ENCODE peak calls at places on chromosomes 13 and 19, in eight cellular contexts. X is AG04450, G is cardiac muscle cell, E is GM23338, Q is pancreas, N is heart right ventricle, Y is Peyer's patch, D is OCI-LY7. Z is an unnamed sample.

GRCh38 chr13:35552172-35552844 is 75.8 kb upstream of the MAB21L1 start:
- DNase-seq in X (no peak), G (no peak), E (no peak), Q (no peak), N (no peak), Y (no peak), D (no peak), Z (no peak)

GRCh38 chr13:40440990-40441820 is 225.2 kb downstream of the FOXO1 start:
- DNase-seq in X (no peak), G (peak; percentile 35), E (no peak), Q (peak; percentile 93), N (peak; percentile 83), Y (no peak), D (no peak), Z (peak; percentile 90)

GRCh38 chr19:7863157-7863970 is 10.8 kb downstream of the PRR36 start:
- DNase-seq in X (no peak), G (peak; percentile 44), E (peak; percentile 64), Q (no peak), N (no peak), Y (no peak), D (no peak), Z (peak; percentile 26)

GRCh38 chr13:29039212-29039611 is 219.1 kb downstream of the MTUS2 start:
- DNase-seq in X (no peak), G (no peak), E (no peak), Q (no peak), N (no peak), Y (no peak), D (no peak), Z (no peak)

GRCh38 chr13:59873856-59874255 is 289.9 kb downstream of the DIAPH3 start:
- DNase-seq in X (no peak), G (no peak), E (no peak), Q (no peak), N (no peak), Y (no peak), D (no peak), Z (no peak)

GRCh38 chr19:49315111-49315510 is 9.9 kb downstream of the SLC6A16 start:
- DNase-seq in X (no peak), G (no peak), E (no peak), Q (no peak), N (no peak), Y (no peak), D (no peak), Z (no peak)

GRCh38 chr19:16587031-16588023 is 15.1 kb upstream of the SLC35E1 start:
- DNase-seq in X (no peak), G (peak; percentile 63), E (peak; percentile 32), Q (peak; percentile 54), N (no peak), Y (peak; percentile 92), D (peak; percentile 93), Z (peak; percentile 44)

GRCh38 chr19:47275866-47276461 is 1.3 kb downstream of the INAFM1 start:
- DNase-seq in X (no peak), G (no peak), E (no peak), Q (peak; percentile 69), N (peak; percentile 69), Y (no peak), D (no peak), Z (peak; percentile 23)

GRCh38 chr13:24228852-24229458 is 68.4 kb downstream of the SPATA13 start:
- DNase-seq in X (peak; percentile 52), G (peak; percentile 69), E (peak; percentile 90), Q (no peak), N (peak; percentile 44), Y (no peak), D (peak; percentile 66), Z (no peak)

GRCh38 chr19:7978196-7978825 is 27.1 kb downstream of the ELAVL1 start:
- DNase-seq in X (no peak), G (no peak), E (no peak), Q (peak; percentile 24), N (no peak), Y (no peak), D (no peak), Z (peak; percentile 19)

GRCh38 chr13:95083758-95084157 is 217.5 kb downstream of the ABCC4 start:
- DNase-seq in X (peak; percentile 47), G (no peak), E (no peak), Q (no peak), N (no peak), Y (no peak), D (no peak), Z (no peak)

GRCh38 chr13:36788276-36788675 is 30.7 kb upstream of the RFXAP start:
- DNase-seq in X (no peak), G (no peak), E (no peak), Q (no peak), N (no peak), Y (no peak), D (no peak), Z (no peak)

GRCh38 chr13:72726721-72727416 is 560 bp downstream of the MZT1 start:
- DNase-seq in X (no peak), G (peak; percentile 56), E (peak; percentile 75), Q (peak; percentile 78), N (peak; percentile 21), Y (peak; percentile 43), D (peak; percentile 70), Z (peak; percentile 50)

GRCh38 chr19:1277061-1277460 is 1.7 kb downstream of the FAM174C start:
- DNase-seq in X (no peak), G (no peak), E (no peak), Q (no peak), N (no peak), Y (no peak), D (no peak), Z (no peak)
- H3K27ac ChIP-seq in X (no peak overlapping the region), G (no peak overlapping the region), E (no peak overlapping the region), Q (no peak overlapping the region), N (no peak overlapping the region), Y (peak overlapping the region; percentile 100), D (peak overlapping the region; percentile 92), Z (no peak overlapping the region)

GRCh38 chr13:110638814-110639806 is 23.8 kb downstream of the NAXD start:
- DNase-seq in X (no peak), G (no peak), E (no peak), Q (no peak), N (no peak), Y (no peak), D (no peak), Z (no peak)

GRCh38 chr13:110641055-110642015 is 26.0 kb downstream of the NAXD start:
- DNase-seq in X (no peak), G (no peak), E (no peak), Q (no peak), N (peak; percentile 37), Y (no peak), D (no peak), Z (peak; percentile 29)

GRCh38 chr13:110642291-110642981 is 27.1 kb downstream of the NAXD start:
- DNase-seq in X (no peak), G (no peak), E (no peak), Q (no peak), N (no peak), Y (no peak), D (no peak), Z (no peak)

GRCh38 chr13:110639935-110640334 is 24.6 kb downstream of the NAXD start:
- DNase-seq in X (no peak), G (no peak), E (no peak), Q (no peak), N (no peak), Y (no peak), D (no peak), Z (no peak)

GRCh38 chr13:110640591-110641029 is 25.3 kb downstream of the NAXD start:
- DNase-seq in X (no peak), G (no peak), E (no peak), Q (no peak), N (peak; percentile 56), Y (no peak), D (no peak), Z (no peak)
- H3K27ac ChIP-seq in X (no peak overlapping the region), G (peak overlapping the region; percentile 13), E (peak overlapping the region; percentile 55), Q (no peak overlapping the region), N (peak overlapping the region; percentile 46), Y (peak overlapping the region; percentile 30), D (no peak overlapping the region), Z (no peak overlapping the region)

GRCh38 chr19:812819-813358 is 8.9 kb downstream of the PLPPR3 start:
- DNase-seq in X (no peak), G (no peak), E (peak; percentile 36), Q (no peak), N (no peak), Y (no peak), D (no peak), Z (no peak)

GRCh38 chr19:811511-812048 is 10.2 kb downstream of the PLPPR3 start:
- DNase-seq in X (no peak), G (no peak), E (peak; percentile 38), Q (no peak), N (no peak), Y (no peak), D (no peak), Z (no peak)

GRCh38 chr19:813359-814107 is 8.2 kb downstream of the PLPPR3 start:
- DNase-seq in X (no peak), G (no peak), E (peak; percentile 25), Q (no peak), N (no peak), Y (no peak), D (no peak), Z (no peak)

GRCh38 chr19:811007-811434 is 10.7 kb downstream of the PLPPR3 start:
- DNase-seq in X (no peak), G (no peak), E (peak; percentile 53), Q (no peak), N (no peak), Y (no peak), D (no peak), Z (no peak)

DNA sequence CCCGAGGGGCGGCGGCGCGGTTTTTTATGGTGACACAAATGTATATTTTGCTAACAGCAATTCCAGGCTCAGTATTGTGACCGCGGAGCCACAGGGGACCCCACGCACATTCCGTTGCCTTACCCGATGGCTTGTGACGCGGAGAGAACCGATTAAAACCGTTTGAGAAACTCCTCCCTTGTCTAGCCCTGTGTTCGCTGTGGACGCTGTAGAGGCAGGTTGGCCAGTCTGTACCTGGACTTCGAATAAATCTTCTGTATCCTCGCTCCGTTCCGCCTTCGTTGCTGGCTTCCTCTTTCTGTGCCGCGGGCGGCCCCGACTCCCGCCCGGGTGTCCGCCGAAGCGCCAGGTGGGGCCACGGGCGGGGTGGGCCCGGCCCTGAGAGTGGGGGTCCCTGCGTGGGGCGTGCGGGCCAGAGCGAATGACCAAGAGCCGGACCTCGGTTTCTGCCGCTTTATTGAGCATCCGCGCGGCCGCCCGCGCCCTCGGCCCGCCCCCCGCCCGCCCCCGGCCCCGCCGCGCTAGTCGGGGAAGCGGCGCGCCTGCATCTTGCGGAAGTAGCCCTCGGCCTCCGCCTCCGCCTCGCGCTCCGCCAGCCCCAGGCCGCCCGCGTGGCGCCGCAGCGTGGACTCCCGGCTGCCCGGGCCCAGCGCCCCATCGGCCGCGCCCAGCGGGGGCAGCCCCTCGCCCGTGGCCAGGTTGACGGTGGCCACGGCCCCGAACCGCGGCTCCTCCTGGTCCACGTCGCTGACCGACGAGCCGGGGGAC is 9.5 kb downstream of the PLPPR3 start:
- DNase-seq in X (no peak), G (no peak), E (peak; percentile 53), Q (no peak), N (no peak), Y (no peak), D (no peak), Z (no peak)
- H3K27ac ChIP-seq in X (no peak overlapping the region), G (no peak overlapping the region), E (peak overlapping the region; percentile 22), Q (no peak overlapping the region), N (no peak overlapping the region), Y (no peak overlapping the region), D (no peak overlapping the region), Z (no peak overlapping the region)

DNA sequence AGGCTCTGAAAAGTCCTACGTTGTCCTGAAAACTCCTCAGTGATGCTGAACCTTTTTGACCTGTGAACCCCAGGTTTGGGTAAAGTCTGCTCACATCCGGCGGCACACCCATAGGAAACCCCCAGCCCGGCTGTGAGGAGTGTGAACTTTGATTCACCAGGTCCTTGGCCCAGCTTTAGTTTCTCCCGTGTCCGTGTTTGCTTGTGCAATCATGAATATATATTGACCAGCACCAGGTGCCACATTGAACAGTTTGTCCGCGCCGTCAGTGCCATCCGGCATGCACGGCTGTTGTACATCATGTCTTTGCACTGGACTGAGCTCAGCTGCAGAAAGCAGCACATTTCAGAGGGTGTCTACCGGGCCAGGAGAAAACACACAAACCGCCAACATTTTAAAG is 45.3 kb downstream of the NFIC start:
- DNase-seq in X (no peak), G (no peak), E (no peak), Q (no peak), N (no peak), Y (no peak), D (no peak), Z (no peak)
- H3K27ac ChIP-seq in X (no peak overlapping the region), G (no peak overlapping the region), E (no peak overlapping the region), Q (no peak overlapping the region), N (no peak overlapping the region), Y (no peak overlapping the region), D (no peak overlapping the region), Z (no peak overlapping the region)